ENCODE peak calls at places on chromosomes 12 and 14, in four cellular contexts. G, A, B and R are unnamed samples.

GRCh38 chr14:22985894-22986507 is 3.6 kb upstream of the AJUBA start:
- DNase-seq in G (no peak), A (no peak), B (no peak), R (no peak)

GRCh38 chr12:96501908-96502307 is 12.5 kb downstream of the CFAP54 start:
- DNase-seq in G (no peak), A (no peak), B (peak; percentile 41), R (no peak)

GRCh38 chr12:99029502-99030271 is 384.6 kb downstream of the APAF1 start:
- DNase-seq in G (no peak), A (no peak), B (no peak), R (no peak)

GRCh38 chr14:76644875-76645518 is 116.3 kb upstream of the VASH1 start:
- DNase-seq in G (peak; percentile 29), A (no peak), B (peak; percentile 42), R (peak; percentile 0)

GRCh38 chr12:6605425-6606330 is 1.5 kb downstream of the CHD4 start:
- DNase-seq in G (no peak), A (no peak), B (peak; percentile 16), R (no peak)

GRCh38 chr12:52428121-52428520 is 6.0 kb downstream of the KRT75 start:
- DNase-seq in G (no peak), A (no peak), B (peak; percentile 20), R (no peak)

GRCh38 chr14:23589606-23590005 is 11.0 kb upstream of the JPH4 start:
- DNase-seq in G (no peak), A (no peak), B (no peak), R (no peak)

GRCh38 chr12:123951467-123951866 is 21.2 kb downstream of the CCDC92 start:
- DNase-seq in G (no peak), A (no peak), B (no peak), R (no peak)

GRCh38 chr14:103549361-103550311 is 12.8 kb downstream of the BAG5 start:
- DNase-seq in G (no peak), A (no peak), B (no peak), R (no peak)

GRCh38 chr14:24274101-24274543 is 2.7 kb upstream of the RABGGTA start:
- DNase-seq in G (peak; percentile 55), A (peak; percentile 93), B (peak; percentile 71), R (peak; percentile 68)

GRCh38 chr14:65658202-65658601 is 245.7 kb downstream of the FUT8 start:
- DNase-seq in G (no peak), A (no peak), B (no peak), R (no peak)

GRCh38 chr12:131217024-131217586 is 263.4 kb downstream of the ADGRD1 start:
- DNase-seq in G (no peak), A (no peak), B (peak; percentile 68), R (no peak)

GRCh38 chr12:113235976-113236375 is 14.7 kb downstream of the TPCN1 start:
- DNase-seq in G (no peak), A (no peak), B (no peak), R (no peak)

GRCh38 chr12:88361493-88361892 is 218.8 kb downstream of the KITLG start:
- DNase-seq in G (no peak), A (no peak), B (no peak), R (no peak)

GRCh38 chr12:11965258-11965910 is 105.4 kb upstream of the BCL2L14 start:
- DNase-seq in G (no peak), A (no peak), B (no peak), R (no peak)

GRCh38 chr12:21505888-21506287 is 4.3 kb downstream of the GOLT1B start:
- DNase-seq in G (no peak), A (no peak), B (no peak), R (no peak)

GRCh38 chr12:114163766-114164165 is 197.6 kb upstream of the RBM19 start:
- DNase-seq in G (no peak), A (no peak), B (peak; percentile 3), R (no peak)

GRCh38 chr14:104439625-104440024 is 139.9 kb upstream of the C14orf180 start:
- DNase-seq in G (no peak), A (no peak), B (no peak), R (no peak)

DNA sequence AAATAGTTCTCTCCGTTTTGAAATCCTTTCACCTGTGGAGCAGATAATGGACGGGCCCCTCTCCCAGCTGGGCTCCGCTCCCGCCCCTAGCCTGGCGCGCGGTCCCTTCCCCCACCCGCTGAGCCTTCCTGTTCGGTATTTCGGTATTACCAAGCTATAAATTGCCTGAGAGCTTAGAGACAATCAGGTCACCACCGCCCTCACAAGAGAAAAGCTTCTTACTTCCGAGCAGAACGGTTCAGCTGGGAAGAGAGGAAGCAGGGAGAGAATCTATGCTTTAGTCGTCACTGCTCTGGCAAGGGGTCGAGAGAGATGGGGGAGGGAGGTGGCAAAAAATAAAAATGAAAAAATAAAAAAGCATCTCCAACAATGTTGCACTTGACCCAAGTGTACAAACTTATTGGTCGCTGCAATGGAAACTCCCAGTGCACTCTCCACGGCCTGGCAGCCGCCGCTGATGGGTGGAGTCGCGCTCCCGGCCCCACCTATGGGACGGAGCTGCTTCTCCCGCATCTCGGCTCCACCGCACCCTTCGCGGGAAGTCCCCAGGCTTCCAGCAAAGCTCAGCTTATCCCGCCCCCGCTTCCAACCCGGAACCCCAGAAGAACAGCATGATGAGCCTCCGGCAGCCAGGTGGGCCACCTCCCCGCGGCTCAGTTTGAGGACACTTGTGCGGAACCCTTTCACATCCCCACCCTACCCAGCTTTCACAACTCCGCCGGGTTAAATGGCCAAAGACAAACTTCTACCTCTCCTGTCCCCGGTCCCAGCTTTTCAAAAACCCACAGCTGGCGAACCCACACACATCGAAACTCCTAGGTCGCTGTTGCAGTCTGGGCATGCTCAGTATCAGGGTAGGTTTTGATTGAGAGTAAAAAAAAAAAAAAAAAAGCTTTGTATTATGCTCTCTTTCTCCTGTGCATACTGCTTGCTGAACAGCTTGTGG is 819 bp upstream of the SYT1 start:
- DNase-seq in G (no peak), A (no peak), B (no peak), R (no peak)
- TF ChIP-seq SPI1 in G (no peak), A (no peak), B (no peak), R (no peak)

DNA sequence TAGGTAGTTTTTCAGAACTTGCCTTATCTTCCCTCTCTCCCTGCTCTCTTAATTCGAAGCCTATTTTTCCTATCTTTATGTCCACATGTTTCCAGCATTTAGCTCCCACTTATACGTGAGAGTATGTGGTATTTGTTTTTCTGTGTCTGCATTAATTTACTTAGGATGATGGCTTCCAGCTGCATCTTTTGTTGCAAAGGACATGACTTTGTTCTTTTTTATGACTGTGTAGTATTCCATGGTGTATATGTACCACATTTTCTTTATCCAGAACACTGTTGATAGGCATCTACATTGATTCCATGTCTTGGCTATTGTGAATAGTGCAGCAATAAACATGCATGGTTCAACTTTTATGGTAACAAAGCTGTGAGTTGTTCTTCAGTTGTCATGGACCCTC is 7.8 kb upstream of the CLEC2D start:
- DNase-seq in G (no peak), A (no peak), B (no peak), R (no peak)
- TF ChIP-seq SPI1 in G (no peak), A (no peak), B (no peak), R (no peak)

DNA sequence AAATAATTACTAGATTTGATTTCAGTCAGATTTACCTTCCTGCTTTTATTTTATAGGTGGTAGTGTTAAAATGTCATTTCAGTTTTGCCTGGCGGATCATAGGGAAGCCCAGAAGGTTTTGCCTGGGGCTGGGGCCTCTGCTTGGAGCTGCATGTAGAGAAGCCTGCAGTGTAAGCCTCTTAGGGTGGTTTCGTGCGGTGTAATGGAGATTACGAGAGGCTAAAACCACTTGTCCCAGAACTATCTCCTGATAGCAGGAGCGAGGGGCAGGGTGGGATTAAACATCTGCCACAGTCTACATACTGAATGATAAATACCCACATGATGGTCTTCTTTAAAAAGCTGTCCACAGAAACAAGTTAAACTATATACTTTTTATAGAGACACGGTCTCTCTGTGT is 35.0 kb upstream of the DICER1 start:
- DNase-seq in G (no peak), A (no peak), B (no peak), R (no peak)
- TF ChIP-seq SPI1 in G (no peak), A (no peak), B (no peak), R (no peak)

GRCh38 chr12:62434504-62435336 is 31.9 kb upstream of the MON2 start:
- DNase-seq in G (no peak), A (no peak), B (no peak), R (peak; percentile 4)

GRCh38 chr12:62436164-62436503 is 30.5 kb upstream of the MON2 start:
- DNase-seq in G (no peak), A (no peak), B (no peak), R (no peak)

GRCh38 chr12:62435337-62436163 is 31.1 kb upstream of the MON2 start:
- DNase-seq in G (peak; percentile 41), A (no peak), B (peak; percentile 59), R (peak; percentile 11)

DNA sequence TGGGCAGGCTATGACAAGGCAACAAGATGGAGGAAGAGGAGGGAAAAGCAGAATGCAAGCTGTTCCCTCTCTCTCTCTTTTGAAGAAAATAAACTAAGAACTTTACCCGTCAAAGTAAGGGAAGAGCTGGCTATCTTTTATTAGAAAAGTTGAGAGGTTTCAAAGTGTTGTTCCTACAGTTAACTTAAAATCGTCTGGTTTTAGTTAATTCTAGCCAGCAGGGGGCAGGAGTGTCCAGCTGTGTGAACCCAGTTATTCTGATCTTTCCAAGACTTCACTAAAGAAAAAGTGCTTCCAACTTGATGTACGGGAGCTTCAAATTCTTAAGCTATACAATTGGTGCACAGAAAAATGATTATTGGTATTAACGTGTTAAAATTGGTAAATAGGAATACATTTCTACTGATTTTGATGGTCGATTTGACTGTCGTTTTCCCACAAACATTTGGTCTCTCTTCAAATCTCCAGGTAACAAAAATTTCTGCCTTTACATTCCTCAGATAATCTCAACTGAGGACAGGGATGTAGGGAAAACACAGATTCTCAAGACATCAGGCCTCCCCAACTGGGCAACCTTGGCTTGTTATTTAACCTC is 28.4 kb upstream of the MON2 start:
- DNase-seq in G (peak; percentile 13), A (peak; percentile 11), B (peak; percentile 73), R (peak; percentile 60)
- TF ChIP-seq SPI1 in G (no peak), A (no peak), B (no peak), R (no peak)

GRCh38 chr14:91299483-91300115 is 55.1 kb upstream of the GPR68 start:
- DNase-seq in G (no peak), A (no peak), B (no peak), R (no peak)
- TF ChIP-seq SPI1 in G (no peak), A (no peak), B (no peak), R (no peak)